ENCODE peak calls at places on chromosomes 16 and 17, in four cellular contexts. One of them, this sample, is unnamed.

GRCh38 chr16:85390511-85391174 is 222.5 kb upstream of the GSE1 start:
- DNase-seq in dorsolateral prefrontal cortex: peak; percentile 45
- DNase-seq in A549: peak; percentile 90
- DNase-seq in NCI-H526 treated with DMSO at 0.1 percent for 48 hours: peak; percentile 7
- DNase-seq in this sample: peak; percentile 90

GRCh38 chr16:54077412-54077821 is 209.2 kb downstream of the IRX3 start:
- DNase-seq in dorsolateral prefrontal cortex: no peak
- DNase-seq in A549: peak; percentile 38
- DNase-seq in NCI-H526 treated with DMSO at 0.1 percent for 48 hours: no peak
- DNase-seq in this sample: no peak

GRCh38 chr17:17416400-17417360 is 60.1 kb upstream of the MED9 start:
- DNase-seq in NCI-H526 treated with DMSO at 0.1 percent for 48 hours: no peak
- DNase-seq in A549: peak; percentile 41
- DNase-seq in dorsolateral prefrontal cortex: peak; percentile 69
- DNase-seq in this sample: no peak

GRCh38 chr16:20899503-20900298 is 457 bp downstream of the DCUN1D3 start:
- DNase-seq in NCI-H526 treated with DMSO at 0.1 percent for 48 hours: no peak
- DNase-seq in dorsolateral prefrontal cortex: peak; percentile 47
- DNase-seq in A549: no peak
- DNase-seq in this sample: peak; percentile 41

GRCh38 chr17:27323538-27324212 is 29.8 kb downstream of the WSB1 start:
- DNase-seq in dorsolateral prefrontal cortex: no peak
- DNase-seq in NCI-H526 treated with DMSO at 0.1 percent for 48 hours: no peak
- DNase-seq in A549: no peak
- DNase-seq in this sample: peak; percentile 87

GRCh38 chr17:38554430-38555350 is 51.1 kb downstream of the SRCIN1 start:
- DNase-seq in NCI-H526 treated with DMSO at 0.1 percent for 48 hours: no peak
- DNase-seq in dorsolateral prefrontal cortex: no peak
- DNase-seq in A549: no peak
- DNase-seq in this sample: no peak

GRCh38 chr16:12449795-12450194 is 353.9 kb downstream of the CPPED1 start:
- DNase-seq in dorsolateral prefrontal cortex: no peak
- DNase-seq in NCI-H526 treated with DMSO at 0.1 percent for 48 hours: no peak
- DNase-seq in A549: no peak
- DNase-seq in this sample: no peak

GRCh38 chr17:1590031-1590746 is 27.6 kb upstream of the PITPNA start:
- DNase-seq in A549: peak; percentile 99
- DNase-seq in NCI-H526 treated with DMSO at 0.1 percent for 48 hours: no peak
- DNase-seq in dorsolateral prefrontal cortex: peak; percentile 62
- DNase-seq in this sample: peak; percentile 78

GRCh38 chr16:65547799-65548446 is 426.1 kb upstream of the CDH11 start:
- DNase-seq in A549: no peak
- DNase-seq in NCI-H526 treated with DMSO at 0.1 percent for 48 hours: no peak
- DNase-seq in dorsolateral prefrontal cortex: no peak
- DNase-seq in this sample: no peak

GRCh38 chr16:943971-944370 is 26.8 kb downstream of the LMF1 start:
- DNase-seq in dorsolateral prefrontal cortex: no peak
- DNase-seq in A549: no peak
- DNase-seq in NCI-H526 treated with DMSO at 0.1 percent for 48 hours: no peak
- DNase-seq in this sample: no peak

GRCh38 chr17:8679136-8679535 is 48.6 kb upstream of the MYH10 start:
- DNase-seq in dorsolateral prefrontal cortex: no peak
- DNase-seq in A549: no peak
- DNase-seq in NCI-H526 treated with DMSO at 0.1 percent for 48 hours: no peak
- DNase-seq in this sample: no peak

GRCh38 chr16:23368469-23368868 is 66.4 kb downstream of the SCNN1B start:
- DNase-seq in dorsolateral prefrontal cortex: no peak
- DNase-seq in NCI-H526 treated with DMSO at 0.1 percent for 48 hours: no peak
- DNase-seq in A549: no peak
- DNase-seq in this sample: no peak

GRCh38 chr17:36188891-36189306 is 7.7 kb downstream of the CCL3L1 start:
- DNase-seq in dorsolateral prefrontal cortex: no peak
- DNase-seq in NCI-H526 treated with DMSO at 0.1 percent for 48 hours: no peak
- DNase-seq in A549: no peak
- DNase-seq in this sample: no peak

GRCh38 chr16:4381072-4381934 is 9.7 kb downstream of the VASN start:
- DNase-seq in A549: no peak
- DNase-seq in dorsolateral prefrontal cortex: peak; percentile 77
- DNase-seq in NCI-H526 treated with DMSO at 0.1 percent for 48 hours: no peak
- DNase-seq in this sample: no peak

GRCh38 chr16:2035431-2036199 is 8.9 kb downstream of the NHERF2 start:
- DNase-seq in NCI-H526 treated with DMSO at 0.1 percent for 48 hours: peak; percentile 62
- DNase-seq in dorsolateral prefrontal cortex: no peak
- DNase-seq in A549: no peak
- DNase-seq in this sample: peak; percentile 62

GRCh38 chr17:8192070-8192815 is 2.3 kb upstream of the BORCS6 start:
- DNase-seq in A549: peak; percentile 97
- DNase-seq in NCI-H526 treated with DMSO at 0.1 percent for 48 hours: peak; percentile 83
- DNase-seq in dorsolateral prefrontal cortex: peak; percentile 88
- DNase-seq in this sample: peak; percentile 71

GRCh38 chr17:49836111-49837030 is 11.5 kb downstream of the TAC4 start:
- DNase-seq in dorsolateral prefrontal cortex: no peak
- DNase-seq in A549: peak; percentile 82
- DNase-seq in NCI-H526 treated with DMSO at 0.1 percent for 48 hours: no peak
- DNase-seq in this sample: no peak